ENCODE peak calls at places on chromosomes 7 and 10, in seven cellular contexts. K is fibroblast of gingiva; D is Calu3; O is stimulated activated CD4-positive, alpha-beta T cell treated with anti-CD3 and anti-CD28 coated beads, Interleukin-1b, Interleukin-23, amount 100 ng/mL, for 1 hour; U is posterior cingulate gyrus; R is COR-L47; Y is right atrium auricular region. L is an unnamed sample.

GRCh38 chr7:25597881-25598456 is 369.7 kb upstream of the NPVF start:
- DNase-seq in K (no peak), Y (no peak), R (no peak), O (no peak), D (peak; percentile 4), U (no peak), L (no peak)

GRCh38 chr7:39321909-39322498 is 244.2 kb upstream of the YAE1 start:
- DNase-seq in Y (no peak), K (no peak), O (no peak), U (no peak), R (no peak), D (no peak), L (no peak)

GRCh38 chr7:91620827-91621226 is 259.7 kb downstream of the MTERF1 start:
- DNase-seq in U (no peak), O (no peak), K (no peak), Y (no peak), R (no peak), D (no peak), L (no peak)

GRCh38 chr10:117621795-117622420 is 79.4 kb downstream of the EMX2 start:
- DNase-seq in R (no peak), Y (peak; percentile 46), D (no peak), K (no peak), U (no peak), O (no peak), L (no peak)

GRCh38 chr7:95715274-95715673 is 57.1 kb upstream of the DYNC1I1 start:
- DNase-seq in R (no peak), Y (no peak), O (no peak), U (no peak), D (no peak), K (no peak), L (no peak)

GRCh38 chr10:101000602-101000991 is 989 bp downstream of the LZTS2 start:
- DNase-seq in K (no peak), O (no peak), U (no peak), D (no peak), R (no peak), Y (no peak), L (no peak)

GRCh38 chr7:35253680-35254495 is at the start of gene TBX20:
- DNase-seq in D (peak; percentile 59), R (no peak), K (no peak), O (no peak), U (no peak), Y (peak; percentile 86), L (no peak)

GRCh38 chr7:46414946-46415345 is 493.9 kb upstream of the IGFBP3 start:
- DNase-seq in U (no peak), K (no peak), D (no peak), O (no peak), Y (no peak), R (no peak), L (no peak)

GRCh38 chr7:139680676-139681462 is 96.9 kb downstream of the HIPK2 start:
- DNase-seq in R (no peak), U (no peak), Y (peak; percentile 84), O (peak; percentile 23), D (peak; percentile 63), K (peak; percentile 88), L (peak; percentile 92)

GRCh38 chr7:134016223-134016941 is 110.8 kb upstream of the LRGUK start:
- DNase-seq in O (no peak), K (peak; percentile 7), R (peak; percentile 25), D (peak; percentile 42), U (peak; percentile 43), Y (no peak), L (no peak)

GRCh38 chr10:103333934-103334520 is 16.9 kb downstream of the PCGF6 start:
- DNase-seq in D (no peak), Y (no peak), U (no peak), K (no peak), O (no peak), R (peak; percentile 3), L (no peak)

GRCh38 chr10:122338609-122339441 is 35.7 kb upstream of the PLEKHA1 start:
- DNase-seq in U (no peak), O (no peak), K (no peak), R (no peak), Y (no peak), D (peak; percentile 34), L (no peak)

GRCh38 chr7:22662490-22663145 is 64.4 kb upstream of the IL6 start:
- DNase-seq in U (no peak), K (no peak), D (no peak), O (no peak), R (no peak), Y (no peak), L (no peak)

GRCh38 chr7:149690688-149691446 is 82.5 kb downstream of the ZNF467 start:
- DNase-seq in K (peak; percentile 81), D (peak; percentile 41), Y (peak; percentile 76), R (no peak), O (no peak), U (no peak), L (no peak)

GRCh38 chr7:130154501-130155317 is 50.5 kb downstream of the TMEM209 start:
- DNase-seq in U (no peak), R (peak; percentile 96), O (no peak), K (no peak), D (no peak), Y (no peak), L (no peak)

GRCh38 chr10:92079003-92079402 is 155.4 kb downstream of the BTAF1 start:
- DNase-seq in D (no peak), K (no peak), U (no peak), O (no peak), R (no peak), Y (no peak), L (no peak)

GRCh38 chr10:23439452-23439919 is 611 bp downstream of the OTUD1 start:
- DNase-seq in O (no peak), R (no peak), K (no peak), D (peak; percentile 28), U (no peak), Y (no peak), L (no peak)

GRCh38 chr10:61294131-61294530 is 159.1 kb downstream of the TMEM26 start:
- DNase-seq in U (no peak), Y (no peak), R (no peak), K (no peak), O (no peak), D (no peak), L (no peak)

GRCh38 chr10:110074986-110075664 is 67.3 kb downstream of the ADD3 start:
- DNase-seq in U (no peak), K (peak; percentile 90), R (no peak), D (no peak), Y (no peak), O (no peak), L (no peak)

GRCh38 chr10:132342553-132342952 is 10.6 kb downstream of the LRRC27 start:
- DNase-seq in U (no peak), O (no peak), D (no peak), K (no peak), R (no peak), Y (no peak), L (no peak)

GRCh38 chr10:58573970-58574538 is 61.4 kb downstream of the BICC1 start:
- DNase-seq in O (no peak), R (no peak), Y (no peak), D (no peak), U (no peak), K (peak; percentile 66), L (no peak)

GRCh38 chr10:16545126-16545736 is 23.6 kb upstream of the C1QL3 start:
- DNase-seq in Y (no peak), O (no peak), U (no peak), D (peak; percentile 8), R (no peak), K (peak; percentile 28), L (no peak)